ENCODE peak calls at places on chromosomes 5 and 9, in four cellular contexts. L is fibroblast of pulmonary artery; G is NCI-H748 treated with DMSO at 0.1 percent for 48 hours; Z is CD8-positive, alpha-beta T cell. Q is an unnamed sample.

GRCh38 chr9:136171009-136171800 is 33.7 kb downstream of the LHX3 start:
- DNase-seq in Z (no peak), G (no peak), L (no peak), Q (no peak)

GRCh38 chr5:179379321-179379890 is 34.1 kb upstream of the ADAMTS2 start:
- DNase-seq in G (no peak), Z (peak), L (no peak), Q (no peak)

GRCh38 chr9:19689324-19690087 is 99.3 kb downstream of the SLC24A2 start:
- DNase-seq in Z (no peak), L (peak), G (no peak), Q (no peak)

GRCh38 chr5:107242411-107242810 is 428.3 kb downstream of the EFNA5 start:
- DNase-seq in Z (no peak), G (no peak), L (no peak), Q (no peak)

GRCh38 chr9:4167728-4168127 is 132.1 kb downstream of the GLIS3 start:
- DNase-seq in Z (no peak), G (no peak), L (no peak), Q (no peak)

GRCh38 chr9:90658181-90658580 is 15.6 kb upstream of the DIRAS2 start:
- DNase-seq in L (no peak), G (no peak), Z (no peak), Q (no peak)

GRCh38 chr9:100573655-100574260 is 4.1 kb upstream of the CAVIN4 start:
- DNase-seq in L (no peak), Z (no peak), G (no peak), Q (no peak)

GRCh38 chr9:134501266-134502181 is 140.1 kb upstream of the COL5A1 start:
- DNase-seq in Z (no peak), G (no peak), L (no peak), Q (no peak)

GRCh38 chr9:104921067-104921741 is 6.8 kb downstream of the ABCA1 start:
- DNase-seq in G (no peak), Z (no peak), L (no peak), Q (no peak)

GRCh38 chr9:5799314-5799713 is 33.6 kb downstream of the ERMP1 start:
- DNase-seq in Z (no peak), G (peak), L (peak), Q (peak)

GRCh38 chr9:77507212-77507961 is 140.7 kb downstream of the GNA14 start:
- DNase-seq in L (peak), G (no peak), Z (no peak), Q (no peak)

GRCh38 chr5:104130320-104130719 is 567.7 kb upstream of the NUDT12 start:
- DNase-seq in L (no peak), G (no peak), Z (no peak), Q (no peak)

GRCh38 chr5:142455856-142456255 is 131.0 kb upstream of the SPRY4 start:
- DNase-seq in G (no peak), L (no peak), Z (no peak), Q (no peak)

GRCh38 chr9:98995059-98995665 is 51.5 kb downstream of the COL15A1 start:
- DNase-seq in Z (peak), G (no peak), L (peak), Q (no peak)

GRCh38 chr5:88248743-88249540 is 19.7 kb downstream of the TMEM161B start:
- DNase-seq in L (no peak), Z (no peak), G (no peak), Q (no peak)